ENCODE peak calls at places on chromosomes 5 and 9, in five cellular contexts. H is adrenal gland, Z is heart right ventricle, T is A549, R is pancreas. B is an unnamed sample.

GRCh38 chr5:93532370-93532769 is 48.6 kb downstream of the NR2F1-AS1 start:
- DNase-seq in R (peak), T (no peak), Z (peak), H (peak), B (peak)

GRCh38 chr9:129093602-129094386 is 12.9 kb downstream of the DOLPP1 start:
- DNase-seq in H (no peak), T (no peak), R (no peak), Z (no peak), B (no peak)

GRCh38 chr9:127931092-127931881 is 710 bp upstream of the PIP5KL1 start:
- DNase-seq in H (no peak), T (peak), R (no peak), Z (no peak), B (peak)

GRCh38 chr5:71925608-71926091 is 181.6 kb upstream of the MAP1B start:
- DNase-seq in R (no peak), Z (no peak), H (no peak), T (no peak), B (no peak)

GRCh38 chr5:108983456-108984092 is 235.9 kb downstream of the FER start:
- DNase-seq in R (no peak), H (no peak), T (no peak), Z (no peak), B (peak)

GRCh38 chr5:166803058-166803457 is 1488.4 kb upstream of the WWC1 start:
- DNase-seq in T (no peak), Z (no peak), R (no peak), H (no peak), B (no peak)

GRCh38 chr9:78288214-78288892 is 8.6 kb upstream of the PSAT1 start:
- DNase-seq in Z (no peak), R (no peak), T (no peak), H (no peak), B (no peak)

GRCh38 chr9:93471135-93471534 is 17.8 kb upstream of the FAM120AOS start:
- DNase-seq in Z (no peak), H (no peak), R (no peak), T (no peak), B (no peak)

GRCh38 chr5:157540707-157541451 is 34.7 kb downstream of the ADAM19 start:
- DNase-seq in R (no peak), T (no peak), Z (peak), H (no peak), B (peak)

GRCh38 chr5:122120957-122121356 is 8.4 kb upstream of the ZNF474 start:
- DNase-seq in R (no peak), Z (no peak), T (no peak), H (no peak), B (no peak)

GRCh38 chr5:135486679-135487395 is 34.7 kb upstream of the TIFAB start:
- DNase-seq in R (no peak), H (no peak), T (no peak), Z (no peak), B (no peak)

GRCh38 chr5:14444161-14444560 is 137.4 kb upstream of the OTULINL start:
- DNase-seq in R (no peak), T (no peak), Z (no peak), H (no peak), B (no peak)

GRCh38 chr5:81420039-81420667 is 26.2 kb upstream of the ACOT12 start:
- DNase-seq in R (no peak), Z (no peak), T (peak), H (no peak), B (peak)

GRCh38 chr9:123548749-123549545 is 192.9 kb downstream of the CRB2 start:
- DNase-seq in T (no peak), Z (no peak), R (no peak), H (no peak), B (no peak)

GRCh38 chr9:19998823-19999455 is 210.1 kb upstream of the SLC24A2 start:
- DNase-seq in T (no peak), H (no peak), R (no peak), Z (no peak), B (peak)

GRCh38 chr9:34580358-34580757 is 9.2 kb downstream of the CNTFR start:
- DNase-seq in R (no peak), H (no peak), Z (no peak), T (no peak), B (no peak)

GRCh38 chr9:133845659-133845947 is 107.5 kb upstream of the SARDH start:
- DNase-seq in H (no peak), Z (no peak), R (no peak), T (no peak), B (no peak)

GRCh38 chr5:10434392-10434791 is 7.3 kb upstream of the ROPN1L start:
- DNase-seq in T (no peak), R (no peak), Z (no peak), H (no peak), B (no peak)

GRCh38 chr5:74296685-74297084 is 343.8 kb downstream of the ENC1 start:
- DNase-seq in R (no peak), H (no peak), Z (no peak), T (no peak), B (peak)

GRCh38 chr9:127170049-127170448 is 47.6 kb upstream of the ANGPTL2 start:
- DNase-seq in Z (no peak), R (no peak), H (peak), T (no peak), B (no peak)

GRCh38 chr9:122004589-122004988 is 88.5 kb downstream of the TTLL11 start:
- DNase-seq in T (no peak), Z (no peak), H (no peak), R (no peak), B (no peak)

GRCh38 chr9:112487008-112487798 is 576 bp downstream of the KIAA1958 start:
- DNase-seq in R (peak), H (peak), T (peak), Z (peak), B (no peak)

GRCh38 chr5:3602713-3603502 is 7.3 kb downstream of the IRX1 start:
- DNase-seq in Z (peak), H (peak), R (peak), T (no peak), B (no peak)

GRCh38 chr9:72150653-72151052 is 1.4 kb downstream of the GDA start:
- DNase-seq in R (no peak), Z (no peak), H (no peak), T (no peak), B (no peak)

GRCh38 chr9:91628892-91629291 is 205.3 kb upstream of the NFIL3 start:
- DNase-seq in T (no peak), H (no peak), Z (no peak), R (no peak), B (no peak)

GRCh38 chr5:177447611-177448243 is 1.1 kb downstream of the PRR7 start:
- DNase-seq in R (peak), H (peak), Z (peak), T (peak), B (no peak)

GRCh38 chr9:82410306-82410705 is 421.7 kb downstream of the SPATA31D1 start:
- DNase-seq in T (no peak), R (no peak), Z (no peak), H (no peak), B (no peak)

GRCh38 chr5:43773032-43773830 is 170.3 kb downstream of the NNT start:
- DNase-seq in T (no peak), Z (no peak), H (no peak), R (no peak), B (peak)

GRCh38 chr9:23254404-23255184 is 571.4 kb downstream of the ELAVL2 start:
- DNase-seq in T (no peak), H (no peak), R (no peak), Z (no peak), B (no peak)

GRCh38 chr5:83509535-83509934 is 38.0 kb downstream of the VCAN start:
- DNase-seq in R (no peak), Z (no peak), H (no peak), T (no peak), B (peak)

GRCh38 chr9:23934291-23934690 is 108.3 kb upstream of the ELAVL2 start:
- DNase-seq in Z (no peak), R (no peak), H (no peak), T (no peak), B (no peak)

GRCh38 chr9:573551-574410 is 267.7 kb upstream of the DMRT1 start:
- DNase-seq in R (peak), Z (no peak), T (no peak), H (no peak), B (no peak)

GRCh38 chr9:107249131-107249533 is 33.9 kb upstream of the RAD23B start:
- DNase-seq in H (no peak), T (peak), Z (no peak), R (peak), B (peak)

GRCh38 chr5:132456553-132457361 is 33.8 kb downstream of the IRF1 start:
- DNase-seq in T (no peak), Z (no peak), H (peak), R (no peak), B (no peak)

GRCh38 chr9:76534031-76534430 is 75.0 kb downstream of the GCNT1 start:
- DNase-seq in R (no peak), T (no peak), H (no peak), Z (no peak), B (no peak)

GRCh38 chr5:89262030-89262429 is 379.0 kb upstream of the MEF2C start:
- DNase-seq in Z (no peak), H (no peak), R (no peak), T (no peak), B (no peak)

GRCh38 chr9:114745108-114745848 is 60.6 kb downstream of the TNFSF15 start:
- DNase-seq in Z (no peak), T (no peak), H (no peak), R (no peak), B (no peak)

GRCh38 chr5:174825587-174825986 is 101.2 kb downstream of the MSX2 start:
- DNase-seq in R (no peak), Z (no peak), T (no peak), H (no peak), B (no peak)

GRCh38 chr5:98840946-98841345 is 67.5 kb downstream of the RGMB start:
- DNase-seq in T (no peak), R (no peak), Z (no peak), H (no peak), B (no peak)

GRCh38 chr5:98836175-98836574 is 62.7 kb downstream of the RGMB start:
- DNase-seq in Z (no peak), T (no peak), R (no peak), H (no peak), B (no peak)

GRCh38 chr5:98844865-98845264 is 71.4 kb downstream of the RGMB start:
- DNase-seq in R (no peak), H (no peak), T (no peak), Z (no peak), B (no peak)

GRCh38 chr5:98843481-98843880 is 70.0 kb downstream of the RGMB start:
- DNase-seq in H (no peak), R (no peak), Z (no peak), T (no peak), B (no peak)

DNA sequence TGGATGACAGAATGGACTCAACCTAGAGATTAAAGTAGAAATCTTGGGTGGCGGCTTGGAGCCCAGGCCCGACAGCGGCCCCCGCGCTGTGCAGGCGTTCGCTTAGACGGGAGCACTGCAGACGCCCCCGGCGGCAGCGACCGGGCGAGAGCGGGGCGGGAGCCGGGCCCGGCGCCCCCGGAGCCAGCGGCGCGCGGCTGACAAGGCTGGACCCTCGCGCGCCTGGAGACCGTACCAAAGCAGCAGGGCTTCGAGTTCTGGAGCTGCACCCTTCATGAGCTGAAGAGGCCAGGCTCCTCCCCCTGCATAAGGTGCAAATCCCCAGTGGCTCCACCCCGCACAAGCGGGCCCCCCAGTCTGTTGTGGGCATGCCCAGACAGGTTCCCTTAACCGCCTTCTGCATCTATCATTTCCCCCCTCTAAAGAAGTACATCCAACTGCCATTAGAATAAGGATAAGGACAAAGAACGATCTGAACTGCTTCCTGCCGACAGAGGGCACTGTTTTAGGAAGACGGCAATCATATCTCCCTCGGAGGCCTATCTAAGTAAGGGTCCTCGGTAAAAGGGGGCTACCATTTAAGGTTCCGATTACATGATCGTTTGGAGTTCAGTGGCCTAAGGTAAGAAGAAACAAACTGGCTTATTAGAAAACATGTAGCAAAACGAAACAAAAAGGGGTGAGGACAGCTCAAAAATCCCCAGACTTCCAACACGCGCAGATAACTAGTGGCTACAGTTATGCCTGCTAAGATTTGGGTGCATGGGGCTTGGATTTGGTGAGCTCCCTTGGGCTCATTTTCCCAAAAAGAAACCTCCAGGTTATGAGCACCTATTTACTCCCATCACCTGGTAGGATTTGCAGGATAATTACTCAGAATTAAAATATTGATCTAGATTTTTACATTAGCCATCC is 66.3 kb downstream of the RGMB start:
- DNase-seq in H (no peak), R (no peak), T (no peak), Z (no peak), B (no peak)
- H3K4me3 ChIP-seq in H (no peak), R (no peak), T (no peak), Z (no peak), B (no peak)

GRCh38 chr9:88535932-88536324 is 950 bp downstream of the NXNL2 start:
- DNase-seq in Z (peak), R (no peak), T (no peak), H (peak), B (no peak)
- H3K4me3 ChIP-seq in Z (peak), R (peak), T (peak), H (no peak), B (peak)

GRCh38 chr5:64895748-64896147 is 127.0 kb downstream of the CWC27 start:
- DNase-seq in T (no peak), H (no peak), R (no peak), Z (no peak), B (no peak)
- H3K4me3 ChIP-seq in T (no peak), H (no peak), R (no peak), Z (no peak), B (no peak)

GRCh38 chr9:21102311-21102710 is 24.6 kb upstream of the IFNB1 start:
- DNase-seq in Z (no peak), R (no peak), H (no peak), T (no peak), B (no peak)
- H3K4me3 ChIP-seq in Z (no peak), R (no peak), H (no peak), T (no peak), B (no peak)

GRCh38 chr9:33029106-33029788 is 4.2 kb downstream of the DNAJA1 start:
- DNase-seq in H (no peak), Z (no peak), T (no peak), R (no peak), B (peak)
- H3K4me3 ChIP-seq in H (no peak), Z (no peak), T (peak), R (no peak), B (no peak)

GRCh38 chr9:117703538-117703937 is 665 bp upstream of the TLR4 start:
- DNase-seq in Z (no peak), H (no peak), R (no peak), T (no peak), B (no peak)

GRCh38 chr9:117706421-117707150 is 2.4 kb downstream of the TLR4 start:
- DNase-seq in T (no peak), H (no peak), R (no peak), Z (no peak), B (no peak)

GRCh38 chr9:117705386-117705785 is 1.2 kb downstream of the TLR4 start:
- DNase-seq in R (no peak), Z (no peak), T (no peak), H (no peak), B (no peak)

GRCh38 chr9:117704024-117704575 is at the start of gene TLR4:
- DNase-seq in Z (peak), H (peak), R (no peak), T (no peak), B (peak)

DNA sequence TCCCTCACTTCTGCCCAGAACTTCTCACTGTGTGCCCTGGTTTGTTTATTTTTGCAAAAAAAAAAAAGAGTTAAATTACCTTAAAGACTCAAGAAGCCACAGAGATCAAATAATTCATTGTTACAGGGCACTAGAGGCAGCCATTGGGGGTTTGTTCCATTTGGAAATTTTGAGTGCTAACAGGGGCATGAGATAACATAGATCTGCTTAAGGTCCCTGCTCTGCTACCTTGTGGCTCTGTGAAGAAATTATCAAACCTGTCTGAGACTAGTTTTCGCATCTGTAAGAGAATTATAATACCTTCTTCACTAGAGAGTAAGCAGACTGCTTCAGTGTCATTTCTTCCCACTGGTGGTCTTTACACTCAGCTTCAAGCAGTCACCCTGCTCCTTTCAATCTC is 394 bp downstream of the TLR4 start:
- DNase-seq in T (no peak), R (no peak), H (no peak), Z (no peak), B (no peak)
- H3K4me3 ChIP-seq in T (no peak), R (no peak), H (peak), Z (peak), B (peak)

DNA sequence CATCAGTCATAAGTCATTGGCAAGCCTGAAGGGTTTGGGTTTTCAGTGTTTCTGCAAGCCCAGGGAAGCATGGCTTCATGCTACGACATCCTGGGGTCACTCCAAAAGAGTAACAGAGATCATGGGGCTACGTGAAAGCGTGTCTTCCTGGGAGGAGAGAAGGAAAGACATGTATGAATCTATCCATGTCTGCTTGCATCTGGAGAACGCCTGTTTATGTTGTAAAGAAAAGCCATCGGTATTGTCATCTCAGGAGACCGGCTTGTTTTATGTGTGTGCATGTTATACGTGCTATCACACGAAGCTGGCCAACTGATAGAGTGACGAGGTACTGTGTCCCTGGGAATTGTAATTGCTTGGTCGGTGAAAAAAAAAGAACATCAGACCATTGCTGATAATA is 460 bp upstream of the CDH6 start:
- DNase-seq in Z (no peak), H (no peak), R (no peak), T (no peak), B (no peak)
- H3K4me3 ChIP-seq in Z (peak), H (no peak), R (peak), T (peak), B (no peak)

GRCh38 chr9:16705121-16705604 is 165.3 kb downstream of the BNC2 start:
- DNase-seq in R (peak), T (peak), H (peak), Z (peak), B (peak)

GRCh38 chr9:16712800-16713199 is 157.7 kb downstream of the BNC2 start:
- DNase-seq in R (no peak), H (no peak), T (no peak), Z (no peak), B (no peak)

GRCh38 chr9:16709936-16710335 is 160.5 kb downstream of the BNC2 start:
- DNase-seq in T (no peak), Z (no peak), H (no peak), R (no peak), B (no peak)

GRCh38 chr9:16710888-16711287 is 159.6 kb downstream of the BNC2 start:
- DNase-seq in Z (no peak), H (no peak), R (no peak), T (no peak), B (no peak)

DNA sequence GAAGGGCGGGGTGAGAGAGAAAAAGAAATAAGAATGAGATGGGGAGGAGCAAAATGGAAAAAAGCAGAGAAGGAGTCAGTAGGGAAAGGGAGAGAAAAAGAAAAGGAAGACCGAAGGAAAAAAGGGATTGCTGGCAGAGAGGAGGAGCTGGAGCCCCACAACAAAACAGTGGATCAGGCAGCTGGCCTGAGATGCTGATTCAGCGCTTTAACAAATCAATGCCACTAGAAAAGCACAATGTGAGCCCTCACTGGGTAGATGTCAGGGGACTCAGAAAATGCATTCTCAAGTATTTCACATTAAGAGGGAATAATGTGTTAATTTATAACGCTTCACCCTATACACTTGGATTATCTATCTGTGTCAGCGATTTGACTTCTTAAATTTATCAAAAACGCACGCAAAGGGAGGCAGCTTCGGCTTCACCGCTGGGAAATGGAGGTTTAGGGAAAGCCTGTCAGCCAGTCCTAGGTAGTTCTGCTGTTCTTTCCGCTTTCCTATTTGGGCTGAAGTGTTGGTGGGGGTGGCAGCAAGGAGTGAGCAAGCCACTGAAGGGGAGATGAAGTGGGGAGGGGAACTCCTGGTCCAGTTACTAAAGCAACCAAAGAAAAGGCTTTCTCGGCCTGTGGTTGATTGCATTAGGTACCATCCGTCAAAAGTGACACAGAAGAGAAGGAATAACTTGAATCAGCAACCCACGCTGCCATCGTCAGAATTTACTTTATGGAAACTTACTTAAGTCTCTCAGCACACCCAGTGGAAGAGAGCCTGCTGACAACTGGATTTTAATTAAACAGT is 161.6 kb downstream of the BNC2 start:
- DNase-seq in T (no peak), Z (no peak), R (no peak), H (no peak), B (no peak)
- H3K4me3 ChIP-seq in T (no peak), Z (no peak), R (no peak), H (no peak), B (no peak)

B was measured in skeletal muscle cell.